ENCODE peak calls at places on chromosomes 1 and 21, in five cellular contexts. Y is HCT116, D is K562, Q is HepG2, A is H1. V is an unnamed sample.

GRCh38 chr1:19723874-19724273 is 59.2 kb downstream of the HTR6 start:
- DNase-seq in A (no peak), Y (no peak), Q (no peak), D (no peak), V (no peak)

GRCh38 chr1:152969036-152969435 is 1.4 kb upstream of the SPRR4 start:
- DNase-seq in D (no peak), Q (no peak), Y (no peak), A (no peak), V (no peak)

GRCh38 chr1:6962390-6962955 is 177.2 kb downstream of the CAMTA1 start:
- DNase-seq in D (peak), Y (peak), A (peak), Q (no peak), V (no peak)

GRCh38 chr1:150259758-150260669 is 2.4 kb downstream of the CA14 start:
- DNase-seq in Y (no peak), A (peak), Q (peak), D (peak), V (no peak)

GRCh38 chr1:232457607-232458006 is 172.3 kb downstream of the SIPA1L2 start:
- DNase-seq in A (no peak), D (no peak), Q (no peak), Y (no peak), V (no peak)

GRCh38 chr1:19770436-19771190 is 29.1 kb downstream of the TMCO4 start:
- DNase-seq in Q (no peak), A (no peak), D (no peak), Y (no peak), V (no peak)

GRCh38 chr1:119374208-119374877 is 5.8 kb downstream of the HAO2 start:
- DNase-seq in A (no peak), D (no peak), Q (no peak), Y (no peak), V (no peak)

GRCh38 chr1:208219659-208220282 is 24.4 kb downstream of the PLXNA2 start:
- DNase-seq in D (peak), Q (no peak), Y (no peak), A (no peak), V (no peak)

GRCh38 chr1:167797005-167797404 is 75.2 kb downstream of the MPZL1 start:
- DNase-seq in A (no peak), Y (no peak), Q (no peak), D (peak), V (no peak)

GRCh38 chr1:23903754-23904153 is 9.4 kb downstream of the CNR2 start:
- DNase-seq in A (no peak), Q (no peak), Y (no peak), D (no peak), V (no peak)

GRCh38 chr1:230139306-230139705 is 72.3 kb downstream of the GALNT2 start:
- DNase-seq in Q (no peak), Y (no peak), D (no peak), A (no peak), V (no peak)

GRCh38 chr1:161913482-161914140 is 110.1 kb downstream of the OLFML2B start:
- DNase-seq in Q (peak), A (no peak), Y (no peak), D (no peak), V (no peak)

GRCh38 chr21:40901690-40902089 is 54.7 kb upstream of the DSCAM start:
- DNase-seq in D (no peak), A (no peak), Y (no peak), Q (no peak), V (no peak)

GRCh38 chr21:32611471-32611997 is 643 bp downstream of the CFAP298 start:
- DNase-seq in Q (no peak), A (no peak), Y (no peak), D (peak), V (peak)

GRCh38 chr1:6093061-6093460 is 47.4 kb downstream of the KCNAB2 start:
- DNase-seq in Q (no peak), A (no peak), D (no peak), Y (no peak), V (no peak)

GRCh38 chr21:25752389-25752788 is 17.6 kb downstream of the GABPA start:
- DNase-seq in Q (no peak), A (no peak), D (no peak), Y (no peak), V (no peak)

GRCh38 chr1:26922201-26922729 is 722 bp downstream of the NUDC start:
- DNase-seq in D (peak), Q (no peak), Y (no peak), A (no peak), V (no peak)
- TF ChIP-seq JUND in D (no peak), Q (no peak), Y (no peak), A (no peak), V (no peak)

GRCh38 chr1:201261771-201262547 is 21.3 kb upstream of the PKP1 start:
- DNase-seq in A (peak), Q (no peak), D (no peak), Y (no peak), V (no peak)

GRCh38 chr1:201260648-201261311 is 22.5 kb upstream of the PKP1 start:
- DNase-seq in Q (no peak), A (peak), Y (no peak), D (no peak), V (no peak)

GRCh38 chr1:201258763-201259230 is 24.5 kb upstream of the PKP1 start:
- DNase-seq in Y (no peak), A (peak), Q (no peak), D (peak), V (no peak)

GRCh38 chr1:201260236-201260591 is 23.1 kb upstream of the PKP1 start:
- DNase-seq in D (no peak), A (no peak), Y (no peak), Q (no peak), V (no peak)

DNA sequence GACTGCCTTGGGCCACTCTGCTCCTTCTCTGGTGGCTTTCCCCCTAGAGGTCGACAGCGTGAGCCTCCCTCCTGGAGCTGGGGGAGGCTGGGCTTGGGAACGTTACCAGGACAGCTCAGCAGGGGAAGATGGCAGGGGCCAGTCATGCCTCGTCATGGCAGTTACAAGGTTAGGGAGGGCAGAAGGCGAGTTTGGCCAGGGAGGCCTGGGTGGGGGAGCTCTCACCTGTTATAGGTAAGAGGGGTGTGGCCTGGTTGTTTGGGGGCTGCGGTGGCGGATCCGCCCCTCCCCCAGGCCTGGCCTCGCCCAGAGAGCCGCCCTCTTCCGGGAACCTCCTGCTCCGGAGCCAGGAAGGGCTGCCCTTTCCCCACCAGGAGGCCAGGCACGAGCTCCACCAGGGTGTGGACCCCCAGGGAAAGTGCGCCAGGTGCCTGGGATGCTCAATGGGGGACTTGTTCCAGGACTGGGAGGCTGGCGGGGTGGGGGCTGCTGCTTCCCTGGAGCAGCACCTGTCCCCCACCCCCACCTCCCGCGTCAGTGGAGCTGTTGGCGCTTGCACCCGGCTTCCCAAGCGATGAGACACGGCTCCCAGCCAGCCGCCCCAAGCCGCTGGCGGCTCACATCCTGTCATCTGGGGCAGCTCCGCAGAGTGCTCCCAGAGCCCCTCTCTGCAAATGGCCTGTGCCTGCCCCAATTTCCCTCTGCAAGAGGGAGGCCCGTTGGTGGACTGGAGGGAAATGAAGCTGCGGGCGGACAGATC is 23.6 kb upstream of the PKP1 start:
- DNase-seq in D (no peak), Y (no peak), Q (no peak), A (peak), V (no peak)
- TF ChIP-seq JUND in D (no peak), Y (no peak), Q (no peak), A (no peak), V (no peak)

DNA sequence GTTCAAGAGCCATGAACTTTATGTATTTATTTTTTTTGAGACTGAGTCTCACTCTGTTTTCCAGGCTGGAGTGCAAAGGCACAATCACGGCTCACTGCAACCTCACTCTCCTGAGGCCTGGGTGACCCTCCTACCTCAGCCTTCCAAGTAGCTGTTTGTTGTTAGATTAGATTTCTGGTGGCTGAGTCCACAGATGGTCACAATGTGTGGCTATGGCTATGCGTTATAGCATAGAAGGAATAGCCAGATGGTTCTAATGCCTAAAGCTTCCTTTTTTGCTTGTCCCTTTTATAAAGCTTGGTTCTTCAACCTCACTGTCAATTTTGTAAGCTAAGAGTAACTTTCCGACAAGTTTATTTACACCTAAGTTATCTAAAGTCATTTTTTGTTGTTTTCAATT is 62.3 kb upstream of the FMN2 start:
- DNase-seq in Y (no peak), A (no peak), D (no peak), Q (no peak), V (no peak)
- TF ChIP-seq JUND in Y (no peak), A (no peak), D (no peak), Q (no peak), V (no peak)

DNA sequence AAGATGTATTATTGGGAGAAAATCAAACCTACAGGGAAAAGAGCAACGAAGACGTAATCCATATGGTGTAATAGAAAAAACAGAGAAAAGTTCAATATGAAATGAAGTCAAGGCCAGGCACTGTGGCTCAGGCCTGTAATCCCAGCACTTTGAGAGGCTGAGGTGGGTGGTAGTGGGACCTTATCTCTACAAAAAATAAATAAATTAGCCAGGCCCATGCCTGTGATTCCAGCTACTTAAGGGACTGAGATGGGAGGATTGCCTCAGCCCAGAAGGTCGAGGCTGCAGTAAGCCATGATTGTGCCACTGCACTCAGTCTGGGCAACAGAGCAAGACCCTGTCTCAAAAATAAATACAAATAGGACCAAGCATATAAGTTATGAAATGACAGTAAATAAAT is 11.4 kb downstream of the DESI2 start:
- DNase-seq in D (no peak), A (no peak), Q (no peak), Y (no peak), V (no peak)
- TF ChIP-seq JUND in D (no peak), A (no peak), Q (no peak), Y (no peak), V (no peak)

GRCh38 chr1:206658264-206658980 is 23.1 kb downstream of the DYRK3 start:
- DNase-seq in Y (peak), A (peak), D (peak), Q (no peak), V (no peak)
- TF ChIP-seq JUND in Y (no peak), A (no peak), D (no peak), Q (no peak), V (no peak)

GRCh38 chr1:111475706-111476105 is 1.9 kb downstream of the C1orf162 start:
- DNase-seq in A (no peak), Y (no peak), D (no peak), Q (no peak), V (no peak)
- TF ChIP-seq JUND in A (no peak), Y (no peak), D (no peak), Q (no peak), V (no peak)

GRCh38 chr1:38817958-38818705 is 41.4 kb downstream of the RRAGC start:
- DNase-seq in Y (no peak), D (peak), A (peak), Q (no peak), V (no peak)

GRCh38 chr1:38814444-38814983 is 45.1 kb downstream of the RRAGC start:
- DNase-seq in Q (no peak), Y (no peak), A (no peak), D (peak), V (no peak)

GRCh38 chr1:38814984-38815464 is 44.5 kb downstream of the RRAGC start:
- DNase-seq in A (no peak), Q (no peak), Y (no peak), D (no peak), V (no peak)

GRCh38 chr1:38817267-38817957 is 42.2 kb downstream of the RRAGC start:
- DNase-seq in A (no peak), Q (no peak), D (peak), Y (no peak), V (no peak)

GRCh38 chr1:38815903-38816627 is 43.5 kb downstream of the RRAGC start:
- DNase-seq in Q (no peak), D (peak), Y (no peak), A (no peak), V (no peak)
- TF ChIP-seq JUND in Q (no peak), D (peak), Y (no peak), A (no peak), V (no peak)

GRCh38 chr1:98692482-98692881 is 31.0 kb downstream of the SNX7 start:
- DNase-seq in A (no peak), Y (no peak), Q (no peak), D (no peak), V (no peak)
- TF ChIP-seq JUND in A (no peak), Y (no peak), Q (no peak), D (no peak), V (no peak)

DNA sequence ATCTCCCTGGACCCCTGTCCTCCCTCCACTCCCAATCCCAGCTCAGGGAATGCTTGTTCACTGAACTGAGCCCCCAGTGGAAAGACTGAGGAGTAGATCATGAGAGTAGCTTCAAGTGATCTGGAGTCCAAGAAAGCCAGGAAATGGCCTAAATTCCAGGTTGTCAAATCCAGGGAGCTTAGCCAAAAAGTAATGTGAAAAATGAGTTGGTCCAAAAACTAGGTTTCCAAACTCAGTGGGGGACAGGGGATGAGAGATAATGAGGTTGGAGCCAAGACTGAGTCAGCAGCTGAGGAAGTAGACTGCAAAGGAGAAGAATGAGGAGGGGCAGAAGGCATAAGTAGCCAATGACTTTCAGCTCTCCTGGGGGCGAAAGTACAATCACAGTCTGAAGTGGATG is 284.1 kb upstream of the BEND5 start:
- DNase-seq in Q (no peak), A (no peak), D (no peak), Y (no peak), V (no peak)
- TF ChIP-seq JUND in Q (no peak), A (no peak), D (no peak), Y (no peak), V (no peak)

V was measured in T47D.